ENCODE peak calls at places on chromosomes 3 and 15, in eight cellular contexts. T is activated T-cell treated with anti-CD3 and anti-CD28 coated beads, Interleukin-2, amount 50 U/mL, for 1 hour; U is astrocyte of the spinal cord; I is GDM1; O is psoas muscle; J is T-cell; L is epithelial cell of esophagus; G is left cardiac atrium. C is an unnamed sample.

GRCh38 chr3:113166719-113167492 is 44.5 kb upstream of the BOC start:
- DNase-seq in O (peak), U (peak), T (no peak), J (no peak), I (no peak), L (peak), G (peak), C (no peak)

GRCh38 chr3:56926513-56927282 is 124.9 kb upstream of the ARHGEF3 start:
- DNase-seq in L (peak), T (no peak), O (no peak), U (peak), I (no peak), J (no peak), G (no peak), C (peak)

GRCh38 chr15:82789491-82789890 is 16.4 kb downstream of the FSD2 start:
- DNase-seq in I (no peak), O (no peak), J (no peak), L (no peak), G (no peak), T (no peak), U (no peak), C (no peak)

GRCh38 chr15:76178321-76178720 is 118.5 kb downstream of the TMEM266 start:
- DNase-seq in T (no peak), L (no peak), U (no peak), O (no peak), I (no peak), G (no peak), J (no peak), C (no peak)

GRCh38 chr15:38554354-38554753 is 10.3 kb downstream of the RASGRP1 start:
- DNase-seq in O (no peak), U (no peak), L (no peak), J (no peak), G (no peak), T (peak), I (no peak), C (no peak)

GRCh38 chr3:126654571-126655393 is at the start of gene TXNRD3:
- DNase-seq in L (peak), G (peak), T (peak), U (peak), I (peak), J (peak), O (peak), C (peak)

GRCh38 chr3:122263974-122264588 is 61.0 kb upstream of the CSTA start:
- DNase-seq in T (no peak), U (no peak), I (no peak), O (no peak), J (no peak), L (no peak), G (no peak), C (no peak)

GRCh38 chr3:144085964-144086363 is 114.3 kb downstream of the DIPK2A start:
- DNase-seq in G (no peak), O (no peak), L (peak), J (no peak), I (no peak), T (no peak), U (peak), C (peak)

GRCh38 chr3:108669211-108669610 is 79.7 kb downstream of the DZIP3 start:
- DNase-seq in I (no peak), L (no peak), G (no peak), U (no peak), O (no peak), J (no peak), T (no peak), C (no peak)

GRCh38 chr15:39246523-39246922 is 334.4 kb upstream of the THBS1 start:
- DNase-seq in L (no peak), I (no peak), J (no peak), T (no peak), G (no peak), O (no peak), U (no peak), C (no peak)

GRCh38 chr3:172918165-172918564 is 167.6 kb downstream of the ECT2 start:
- DNase-seq in L (no peak), I (no peak), G (no peak), T (no peak), U (peak), O (no peak), J (no peak), C (peak)

GRCh38 chr3:111721702-111722205 is 126.6 kb upstream of the ZBED2 start:
- DNase-seq in I (no peak), J (no peak), L (peak), G (no peak), O (no peak), T (no peak), U (no peak), C (no peak)

GRCh38 chr15:39691229-39691628 is 91.4 kb downstream of the FSIP1 start:
- DNase-seq in J (no peak), U (no peak), I (no peak), G (no peak), L (no peak), T (no peak), O (no peak), C (no peak)

GRCh38 chr15:70045045-70045444 is 52.7 kb downstream of the TLE3 start:
- DNase-seq in I (no peak), L (peak), O (no peak), T (no peak), J (no peak), U (no peak), G (no peak), C (no peak)

GRCh38 chr15:84731774-84732173 is 15.8 kb upstream of the SEC11A start:
- DNase-seq in O (no peak), I (no peak), U (peak), T (no peak), L (no peak), J (no peak), G (no peak), C (no peak)

GRCh38 chr3:32818431-32819085 is 761 bp downstream of the TRIM71 start:
- DNase-seq in L (no peak), G (no peak), O (no peak), U (no peak), J (no peak), T (no peak), I (no peak), C (no peak)

GRCh38 chr3:19644405-19644804 is 289.6 kb downstream of the EFHB start:
- DNase-seq in G (no peak), U (no peak), T (no peak), L (no peak), O (no peak), J (no peak), I (no peak), C (no peak)

GRCh38 chr15:69713726-69714559 is 261.3 kb downstream of the RPLP1 start:
- DNase-seq in J (peak), T (peak), U (no peak), O (no peak), G (no peak), I (no peak), L (no peak), C (no peak)

GRCh38 chr15:73919706-73920105 is 6.6 kb upstream of the LOXL1 start:
- DNase-seq in I (no peak), T (no peak), O (no peak), U (no peak), G (no peak), L (no peak), J (no peak), C (no peak)

GRCh38 chr3:25604107-25604805 is 60.5 kb downstream of the TOP2B start:
- DNase-seq in O (no peak), G (no peak), L (peak), U (peak), I (no peak), T (no peak), J (no peak), C (peak)

C was measured in endothelial cell of umbilical vein.